ENCODE peak calls at places on chromosome 18, in ten cellular contexts. One of them, this sample, is unnamed.

GRCh38 chr18:32148185-32148870 is 41.5 kb upstream of the MEP1B start:
- DNase-seq in activated naive CD8-positive, alpha-beta T cell treated with anti-CD3 and anti-CD28 coated beads, Interleukin-2, amount 50 U/mL, for 24 hours: no peak
- DNase-seq in stimulated activated CD4-positive, alpha-beta T cell treated with anti-CD3 and anti-CD28 coated beads, Interleukin-1b, Interleukin-23, amount 100 ng/mL, for 1 hour: no peak
- DNase-seq in HL-60: no peak
- DNase-seq in SHP77: no peak
- DNase-seq in cerebellum: no peak
- DNase-seq in ELR: no peak
- DNase-seq in activated CD8-positive, alpha-beta memory T cell treated with anti-CD3 and anti-CD28 coated beads for 4 hours: no peak
- DNase-seq in HT-29: no peak
- DNase-seq in thoracic aorta: no peak
- DNase-seq in this sample: no peak

GRCh38 chr18:76491801-76492668 is 3.0 kb downstream of the ZNF516 start:
- DNase-seq in activated naive CD8-positive, alpha-beta T cell treated with anti-CD3 and anti-CD28 coated beads, Interleukin-2, amount 50 U/mL, for 24 hours: peak; percentile 51
- DNase-seq in stimulated activated CD4-positive, alpha-beta T cell treated with anti-CD3 and anti-CD28 coated beads, Interleukin-1b, Interleukin-23, amount 100 ng/mL, for 1 hour: no peak
- DNase-seq in HL-60: no peak
- DNase-seq in SHP77: no peak
- DNase-seq in cerebellum: no peak
- DNase-seq in ELR: peak; percentile 65
- DNase-seq in activated CD8-positive, alpha-beta memory T cell treated with anti-CD3 and anti-CD28 coated beads for 4 hours: no peak
- DNase-seq in HT-29: peak; percentile 41
- DNase-seq in thoracic aorta: no peak
- DNase-seq in this sample: peak; percentile 48

GRCh38 chr18:58983260-58983659 is 118.6 kb downstream of the ZNF532 start:
- DNase-seq in activated naive CD8-positive, alpha-beta T cell treated with anti-CD3 and anti-CD28 coated beads, Interleukin-2, amount 50 U/mL, for 24 hours: no peak
- DNase-seq in stimulated activated CD4-positive, alpha-beta T cell treated with anti-CD3 and anti-CD28 coated beads, Interleukin-1b, Interleukin-23, amount 100 ng/mL, for 1 hour: no peak
- DNase-seq in HL-60: no peak
- DNase-seq in SHP77: no peak
- DNase-seq in cerebellum: no peak
- DNase-seq in ELR: no peak
- DNase-seq in activated CD8-positive, alpha-beta memory T cell treated with anti-CD3 and anti-CD28 coated beads for 4 hours: no peak
- DNase-seq in HT-29: no peak
- DNase-seq in thoracic aorta: no peak
- DNase-seq in this sample: no peak

GRCh38 chr18:48078448-48078847 is 148.0 kb upstream of the SMAD2 start:
- DNase-seq in activated naive CD8-positive, alpha-beta T cell treated with anti-CD3 and anti-CD28 coated beads, Interleukin-2, amount 50 U/mL, for 24 hours: no peak
- DNase-seq in stimulated activated CD4-positive, alpha-beta T cell treated with anti-CD3 and anti-CD28 coated beads, Interleukin-1b, Interleukin-23, amount 100 ng/mL, for 1 hour: no peak
- DNase-seq in HL-60: no peak
- DNase-seq in SHP77: no peak
- DNase-seq in cerebellum: no peak
- DNase-seq in ELR: no peak
- DNase-seq in activated CD8-positive, alpha-beta memory T cell treated with anti-CD3 and anti-CD28 coated beads for 4 hours: no peak
- DNase-seq in HT-29: no peak
- DNase-seq in thoracic aorta: no peak
- DNase-seq in this sample: no peak

GRCh38 chr18:77133051-77133919 is 702 bp upstream of the MBP start:
- DNase-seq in activated naive CD8-positive, alpha-beta T cell treated with anti-CD3 and anti-CD28 coated beads, Interleukin-2, amount 50 U/mL, for 24 hours: no peak
- DNase-seq in stimulated activated CD4-positive, alpha-beta T cell treated with anti-CD3 and anti-CD28 coated beads, Interleukin-1b, Interleukin-23, amount 100 ng/mL, for 1 hour: no peak
- DNase-seq in HL-60: peak; percentile 32
- DNase-seq in SHP77: peak; percentile 50
- DNase-seq in cerebellum: no peak
- DNase-seq in ELR: no peak
- DNase-seq in activated CD8-positive, alpha-beta memory T cell treated with anti-CD3 and anti-CD28 coated beads for 4 hours: no peak
- DNase-seq in HT-29: peak; percentile 37
- DNase-seq in thoracic aorta: no peak
- DNase-seq in this sample: no peak

GRCh38 chr18:62384610-62385097 is 59.5 kb downstream of the TNFRSF11A start:
- DNase-seq in activated naive CD8-positive, alpha-beta T cell treated with anti-CD3 and anti-CD28 coated beads, Interleukin-2, amount 50 U/mL, for 24 hours: no peak
- DNase-seq in stimulated activated CD4-positive, alpha-beta T cell treated with anti-CD3 and anti-CD28 coated beads, Interleukin-1b, Interleukin-23, amount 100 ng/mL, for 1 hour: no peak
- DNase-seq in HL-60: no peak
- DNase-seq in SHP77: no peak
- DNase-seq in cerebellum: no peak
- DNase-seq in ELR: peak; percentile 30
- DNase-seq in activated CD8-positive, alpha-beta memory T cell treated with anti-CD3 and anti-CD28 coated beads for 4 hours: no peak
- DNase-seq in HT-29: no peak
- DNase-seq in thoracic aorta: no peak
- DNase-seq in this sample: peak; percentile 16

GRCh38 chr18:31484461-31484860 is 13.5 kb upstream of the DSG2 start:
- DNase-seq in activated naive CD8-positive, alpha-beta T cell treated with anti-CD3 and anti-CD28 coated beads, Interleukin-2, amount 50 U/mL, for 24 hours: no peak
- DNase-seq in stimulated activated CD4-positive, alpha-beta T cell treated with anti-CD3 and anti-CD28 coated beads, Interleukin-1b, Interleukin-23, amount 100 ng/mL, for 1 hour: no peak
- DNase-seq in HL-60: no peak
- DNase-seq in SHP77: no peak
- DNase-seq in cerebellum: no peak
- DNase-seq in ELR: no peak
- DNase-seq in activated CD8-positive, alpha-beta memory T cell treated with anti-CD3 and anti-CD28 coated beads for 4 hours: no peak
- DNase-seq in HT-29: no peak
- DNase-seq in thoracic aorta: no peak
- DNase-seq in this sample: no peak

GRCh38 chr18:7524786-7525185 is 42.3 kb upstream of the PTPRM start:
- DNase-seq in activated naive CD8-positive, alpha-beta T cell treated with anti-CD3 and anti-CD28 coated beads, Interleukin-2, amount 50 U/mL, for 24 hours: no peak
- DNase-seq in stimulated activated CD4-positive, alpha-beta T cell treated with anti-CD3 and anti-CD28 coated beads, Interleukin-1b, Interleukin-23, amount 100 ng/mL, for 1 hour: no peak
- DNase-seq in HL-60: no peak
- DNase-seq in SHP77: no peak
- DNase-seq in cerebellum: no peak
- DNase-seq in ELR: no peak
- DNase-seq in activated CD8-positive, alpha-beta memory T cell treated with anti-CD3 and anti-CD28 coated beads for 4 hours: no peak
- DNase-seq in HT-29: no peak
- DNase-seq in thoracic aorta: no peak
- DNase-seq in this sample: no peak

GRCh38 chr18:22422909-22423548 is 5.3 kb upstream of the CTAGE1 start:
- DNase-seq in activated naive CD8-positive, alpha-beta T cell treated with anti-CD3 and anti-CD28 coated beads, Interleukin-2, amount 50 U/mL, for 24 hours: no peak
- DNase-seq in stimulated activated CD4-positive, alpha-beta T cell treated with anti-CD3 and anti-CD28 coated beads, Interleukin-1b, Interleukin-23, amount 100 ng/mL, for 1 hour: no peak
- DNase-seq in HL-60: no peak
- DNase-seq in SHP77: no peak
- DNase-seq in cerebellum: no peak
- DNase-seq in ELR: no peak
- DNase-seq in activated CD8-positive, alpha-beta memory T cell treated with anti-CD3 and anti-CD28 coated beads for 4 hours: no peak
- DNase-seq in HT-29: no peak
- DNase-seq in thoracic aorta: peak; percentile 21
- DNase-seq in this sample: no peak

GRCh38 chr18:22230403-22231042 is 61.1 kb downstream of the GATA6 start:
- DNase-seq in activated naive CD8-positive, alpha-beta T cell treated with anti-CD3 and anti-CD28 coated beads, Interleukin-2, amount 50 U/mL, for 24 hours: no peak
- DNase-seq in stimulated activated CD4-positive, alpha-beta T cell treated with anti-CD3 and anti-CD28 coated beads, Interleukin-1b, Interleukin-23, amount 100 ng/mL, for 1 hour: no peak
- DNase-seq in HL-60: no peak
- DNase-seq in SHP77: no peak
- DNase-seq in cerebellum: no peak
- DNase-seq in ELR: peak; percentile 63
- DNase-seq in activated CD8-positive, alpha-beta memory T cell treated with anti-CD3 and anti-CD28 coated beads for 4 hours: no peak
- DNase-seq in HT-29: no peak
- DNase-seq in thoracic aorta: no peak
- DNase-seq in this sample: no peak

GRCh38 chr18:27595121-27595848 is 410.2 kb upstream of the CHST9 start:
- DNase-seq in activated naive CD8-positive, alpha-beta T cell treated with anti-CD3 and anti-CD28 coated beads, Interleukin-2, amount 50 U/mL, for 24 hours: no peak
- DNase-seq in stimulated activated CD4-positive, alpha-beta T cell treated with anti-CD3 and anti-CD28 coated beads, Interleukin-1b, Interleukin-23, amount 100 ng/mL, for 1 hour: no peak
- DNase-seq in HL-60: no peak
- DNase-seq in SHP77: no peak
- DNase-seq in cerebellum: no peak
- DNase-seq in ELR: no peak
- DNase-seq in activated CD8-positive, alpha-beta memory T cell treated with anti-CD3 and anti-CD28 coated beads for 4 hours: no peak
- DNase-seq in HT-29: no peak
- DNase-seq in thoracic aorta: no peak
- DNase-seq in this sample: no peak

GRCh38 chr18:7740815-7741214 is 173.7 kb downstream of the PTPRM start:
- DNase-seq in activated naive CD8-positive, alpha-beta T cell treated with anti-CD3 and anti-CD28 coated beads, Interleukin-2, amount 50 U/mL, for 24 hours: no peak
- DNase-seq in stimulated activated CD4-positive, alpha-beta T cell treated with anti-CD3 and anti-CD28 coated beads, Interleukin-1b, Interleukin-23, amount 100 ng/mL, for 1 hour: no peak
- DNase-seq in HL-60: no peak
- DNase-seq in SHP77: no peak
- DNase-seq in cerebellum: no peak
- DNase-seq in ELR: no peak
- DNase-seq in activated CD8-positive, alpha-beta memory T cell treated with anti-CD3 and anti-CD28 coated beads for 4 hours: no peak
- DNase-seq in HT-29: no peak
- DNase-seq in thoracic aorta: no peak
- DNase-seq in this sample: no peak

GRCh38 chr18:11149441-11150270 is at the start of gene PIEZO2:
- DNase-seq in activated naive CD8-positive, alpha-beta T cell treated with anti-CD3 and anti-CD28 coated beads, Interleukin-2, amount 50 U/mL, for 24 hours: peak; percentile 10
- DNase-seq in stimulated activated CD4-positive, alpha-beta T cell treated with anti-CD3 and anti-CD28 coated beads, Interleukin-1b, Interleukin-23, amount 100 ng/mL, for 1 hour: no peak
- DNase-seq in HL-60: no peak
- DNase-seq in SHP77: no peak
- DNase-seq in cerebellum: no peak
- DNase-seq in ELR: peak; percentile 14
- DNase-seq in activated CD8-positive, alpha-beta memory T cell treated with anti-CD3 and anti-CD28 coated beads for 4 hours: no peak
- DNase-seq in HT-29: no peak
- DNase-seq in thoracic aorta: no peak
- DNase-seq in this sample: peak; percentile 86

GRCh38 chr18:8177330-8178016 is 431.8 kb upstream of the RAB12 start:
- DNase-seq in activated naive CD8-positive, alpha-beta T cell treated with anti-CD3 and anti-CD28 coated beads, Interleukin-2, amount 50 U/mL, for 24 hours: no peak
- DNase-seq in stimulated activated CD4-positive, alpha-beta T cell treated with anti-CD3 and anti-CD28 coated beads, Interleukin-1b, Interleukin-23, amount 100 ng/mL, for 1 hour: no peak
- DNase-seq in HL-60: no peak
- DNase-seq in SHP77: no peak
- DNase-seq in cerebellum: no peak
- DNase-seq in ELR: no peak
- DNase-seq in activated CD8-positive, alpha-beta memory T cell treated with anti-CD3 and anti-CD28 coated beads for 4 hours: no peak
- DNase-seq in HT-29: peak; percentile 18
- DNase-seq in thoracic aorta: no peak
- DNase-seq in this sample: no peak

GRCh38 chr18:56570971-56571370 is 67.4 kb downstream of the TXNL1 start:
- DNase-seq in activated naive CD8-positive, alpha-beta T cell treated with anti-CD3 and anti-CD28 coated beads, Interleukin-2, amount 50 U/mL, for 24 hours: no peak
- DNase-seq in stimulated activated CD4-positive, alpha-beta T cell treated with anti-CD3 and anti-CD28 coated beads, Interleukin-1b, Interleukin-23, amount 100 ng/mL, for 1 hour: no peak
- DNase-seq in HL-60: no peak
- DNase-seq in SHP77: no peak
- DNase-seq in cerebellum: no peak
- DNase-seq in ELR: no peak
- DNase-seq in activated CD8-positive, alpha-beta memory T cell treated with anti-CD3 and anti-CD28 coated beads for 4 hours: no peak
- DNase-seq in HT-29: no peak
- DNase-seq in thoracic aorta: no peak
- DNase-seq in this sample: no peak

GRCh38 chr18:28407681-28408080 is 230.8 kb upstream of the CDH2 start:
- DNase-seq in activated naive CD8-positive, alpha-beta T cell treated with anti-CD3 and anti-CD28 coated beads, Interleukin-2, amount 50 U/mL, for 24 hours: no peak
- DNase-seq in stimulated activated CD4-positive, alpha-beta T cell treated with anti-CD3 and anti-CD28 coated beads, Interleukin-1b, Interleukin-23, amount 100 ng/mL, for 1 hour: no peak
- DNase-seq in HL-60: no peak
- DNase-seq in SHP77: no peak
- DNase-seq in cerebellum: no peak
- DNase-seq in ELR: no peak
- DNase-seq in activated CD8-positive, alpha-beta memory T cell treated with anti-CD3 and anti-CD28 coated beads for 4 hours: no peak
- DNase-seq in HT-29: no peak
- DNase-seq in thoracic aorta: no peak
- DNase-seq in this sample: no peak

GRCh38 chr18:79518028-79518682 is 122.4 kb downstream of the NFATC1 start:
- DNase-seq in activated naive CD8-positive, alpha-beta T cell treated with anti-CD3 and anti-CD28 coated beads, Interleukin-2, amount 50 U/mL, for 24 hours: no peak
- DNase-seq in stimulated activated CD4-positive, alpha-beta T cell treated with anti-CD3 and anti-CD28 coated beads, Interleukin-1b, Interleukin-23, amount 100 ng/mL, for 1 hour: no peak
- DNase-seq in HL-60: no peak
- DNase-seq in SHP77: no peak
- DNase-seq in cerebellum: no peak
- DNase-seq in ELR: no peak
- DNase-seq in activated CD8-positive, alpha-beta memory T cell treated with anti-CD3 and anti-CD28 coated beads for 4 hours: no peak
- DNase-seq in HT-29: no peak
- DNase-seq in thoracic aorta: no peak
- DNase-seq in this sample: no peak

GRCh38 chr18:12041561-12041960 is 52.1 kb upstream of the ANKRD62 start:
- DNase-seq in activated naive CD8-positive, alpha-beta T cell treated with anti-CD3 and anti-CD28 coated beads, Interleukin-2, amount 50 U/mL, for 24 hours: no peak
- DNase-seq in stimulated activated CD4-positive, alpha-beta T cell treated with anti-CD3 and anti-CD28 coated beads, Interleukin-1b, Interleukin-23, amount 100 ng/mL, for 1 hour: no peak
- DNase-seq in HL-60: no peak
- DNase-seq in SHP77: no peak
- DNase-seq in cerebellum: no peak
- DNase-seq in ELR: peak; percentile 85
- DNase-seq in activated CD8-positive, alpha-beta memory T cell treated with anti-CD3 and anti-CD28 coated beads for 4 hours: no peak
- DNase-seq in HT-29: no peak
- DNase-seq in thoracic aorta: no peak
- DNase-seq in this sample: no peak

GRCh38 chr18:49846718-49847470 is 33.6 kb upstream of the ACAA2 start:
- DNase-seq in activated naive CD8-positive, alpha-beta T cell treated with anti-CD3 and anti-CD28 coated beads, Interleukin-2, amount 50 U/mL, for 24 hours: no peak
- DNase-seq in stimulated activated CD4-positive, alpha-beta T cell treated with anti-CD3 and anti-CD28 coated beads, Interleukin-1b, Interleukin-23, amount 100 ng/mL, for 1 hour: no peak
- DNase-seq in HL-60: no peak
- DNase-seq in SHP77: no peak
- DNase-seq in cerebellum: no peak
- DNase-seq in ELR: no peak
- DNase-seq in activated CD8-positive, alpha-beta memory T cell treated with anti-CD3 and anti-CD28 coated beads for 4 hours: no peak
- DNase-seq in HT-29: no peak
- DNase-seq in thoracic aorta: no peak
- DNase-seq in this sample: no peak

GRCh38 chr18:10041180-10041579 is 127.4 kb downstream of the VAPA start:
- DNase-seq in activated naive CD8-positive, alpha-beta T cell treated with anti-CD3 and anti-CD28 coated beads, Interleukin-2, amount 50 U/mL, for 24 hours: no peak
- DNase-seq in stimulated activated CD4-positive, alpha-beta T cell treated with anti-CD3 and anti-CD28 coated beads, Interleukin-1b, Interleukin-23, amount 100 ng/mL, for 1 hour: no peak
- DNase-seq in HL-60: no peak
- DNase-seq in SHP77: no peak
- DNase-seq in cerebellum: no peak
- DNase-seq in ELR: no peak
- DNase-seq in activated CD8-positive, alpha-beta memory T cell treated with anti-CD3 and anti-CD28 coated beads for 4 hours: no peak
- DNase-seq in HT-29: no peak
- DNase-seq in thoracic aorta: peak; percentile 58
- DNase-seq in this sample: peak; percentile 35

GRCh38 chr18:37391156-37391555 is 174.4 kb downstream of the CELF4 start:
- DNase-seq in activated naive CD8-positive, alpha-beta T cell treated with anti-CD3 and anti-CD28 coated beads, Interleukin-2, amount 50 U/mL, for 24 hours: no peak
- DNase-seq in stimulated activated CD4-positive, alpha-beta T cell treated with anti-CD3 and anti-CD28 coated beads, Interleukin-1b, Interleukin-23, amount 100 ng/mL, for 1 hour: no peak
- DNase-seq in HL-60: no peak
- DNase-seq in SHP77: no peak
- DNase-seq in cerebellum: no peak
- DNase-seq in ELR: no peak
- DNase-seq in activated CD8-positive, alpha-beta memory T cell treated with anti-CD3 and anti-CD28 coated beads for 4 hours: no peak
- DNase-seq in HT-29: no peak
- DNase-seq in thoracic aorta: no peak
- DNase-seq in this sample: no peak

GRCh38 chr18:12287684-12288405 is 20.2 kb upstream of the TUBB6 start:
- DNase-seq in activated naive CD8-positive, alpha-beta T cell treated with anti-CD3 and anti-CD28 coated beads, Interleukin-2, amount 50 U/mL, for 24 hours: no peak
- DNase-seq in stimulated activated CD4-positive, alpha-beta T cell treated with anti-CD3 and anti-CD28 coated beads, Interleukin-1b, Interleukin-23, amount 100 ng/mL, for 1 hour: no peak
- DNase-seq in HL-60: no peak
- DNase-seq in SHP77: no peak
- DNase-seq in cerebellum: no peak
- DNase-seq in ELR: peak; percentile 98
- DNase-seq in activated CD8-positive, alpha-beta memory T cell treated with anti-CD3 and anti-CD28 coated beads for 4 hours: no peak
- DNase-seq in HT-29: peak; percentile 93
- DNase-seq in thoracic aorta: peak; percentile 74
- DNase-seq in this sample: peak; percentile 51

GRCh38 chr18:25950321-25950720 is 140.1 kb downstream of the SS18 start:
- DNase-seq in activated naive CD8-positive, alpha-beta T cell treated with anti-CD3 and anti-CD28 coated beads, Interleukin-2, amount 50 U/mL, for 24 hours: no peak
- DNase-seq in stimulated activated CD4-positive, alpha-beta T cell treated with anti-CD3 and anti-CD28 coated beads, Interleukin-1b, Interleukin-23, amount 100 ng/mL, for 1 hour: no peak
- DNase-seq in HL-60: no peak
- DNase-seq in SHP77: no peak
- DNase-seq in cerebellum: no peak
- DNase-seq in ELR: no peak
- DNase-seq in activated CD8-positive, alpha-beta memory T cell treated with anti-CD3 and anti-CD28 coated beads for 4 hours: no peak
- DNase-seq in HT-29: no peak
- DNase-seq in thoracic aorta: no peak
- DNase-seq in this sample: no peak

GRCh38 chr18:54928236-54928635 is 31.0 kb downstream of the CCDC68 start:
- DNase-seq in activated naive CD8-positive, alpha-beta T cell treated with anti-CD3 and anti-CD28 coated beads, Interleukin-2, amount 50 U/mL, for 24 hours: no peak
- DNase-seq in stimulated activated CD4-positive, alpha-beta T cell treated with anti-CD3 and anti-CD28 coated beads, Interleukin-1b, Interleukin-23, amount 100 ng/mL, for 1 hour: no peak
- DNase-seq in HL-60: no peak
- DNase-seq in SHP77: no peak
- DNase-seq in cerebellum: no peak
- DNase-seq in ELR: peak; percentile 33
- DNase-seq in activated CD8-positive, alpha-beta memory T cell treated with anti-CD3 and anti-CD28 coated beads for 4 hours: no peak
- DNase-seq in HT-29: no peak
- DNase-seq in thoracic aorta: no peak
- DNase-seq in this sample: no peak

This sample was measured in NCI-H524.